ENCODE peak calls at places on chromosome 3, in eight cellular contexts. L is Peyer's patch; D is mesothelial cell of epicardium; S is endothelial cell; E is MCF 10A; K is HFFc6; J is activated CD8-positive, alpha-beta T cell treated with anti-CD3 and anti-CD28 coated beads, Interleukin-2, amount 10 ng/mL, durations not matched to agents 7 days and 5 days; M is caudate nucleus. W is an unnamed sample.

GRCh38 chr3:186121968-186122367 is 13.1 kb upstream of the ETV5 start:
- DNase-seq in L (no peak), D (no peak), S (no peak), E (peak; percentile 30), K (no peak), J (no peak), M (no peak), W (peak; percentile 54)

GRCh38 chr3:139327231-139327630 is 16.6 kb upstream of the MRPS22 start:
- DNase-seq in L (no peak), D (no peak), S (no peak), E (no peak), K (no peak), J (no peak), M (no peak), W (no peak)

GRCh38 chr3:101868534-101869464 is 19.5 kb downstream of the NFKBIZ start:
- DNase-seq in L (no peak), D (no peak), S (no peak), E (peak; percentile 80), K (no peak), J (no peak), M (no peak), W (no peak)

GRCh38 chr3:127484601-127485388 is 105.7 kb downstream of the TPRA1 start:
- DNase-seq in L (no peak), D (peak; percentile 30), S (peak; percentile 1), E (peak; percentile 20), K (peak; percentile 28), J (no peak), M (no peak), W (no peak)

GRCh38 chr3:8658326-8659212 is 14.0 kb upstream of the SSUH2 start:
- DNase-seq in L (no peak), D (peak; percentile 70), S (no peak), E (peak; percentile 76), K (no peak), J (no peak), M (no peak), W (no peak)

GRCh38 chr3:141112686-141113255 is 61.6 kb downstream of the SPSB4 start:
- DNase-seq in L (no peak), D (no peak), S (no peak), E (no peak), K (no peak), J (no peak), M (no peak), W (no peak)

GRCh38 chr3:174397848-174398247 is 461.3 kb upstream of the NAALADL2 start:
- DNase-seq in L (no peak), D (no peak), S (no peak), E (peak; percentile 23), K (peak; percentile 16), J (no peak), M (no peak), W (no peak)

GRCh38 chr3:70433091-70433490 is 120.7 kb upstream of the MDFIC2 start:
- DNase-seq in L (no peak), D (no peak), S (no peak), E (no peak), K (peak; percentile 33), J (no peak), M (no peak), W (no peak)

GRCh38 chr3:124829819-124830554 is 57.2 kb downstream of the ITGB5 start:
- DNase-seq in L (no peak), D (no peak), S (no peak), E (no peak), K (no peak), J (no peak), M (no peak), W (no peak)

GRCh38 chr3:129047553-129047839 is 13.1 kb upstream of the GP9 start:
- DNase-seq in L (no peak), D (no peak), S (no peak), E (no peak), K (no peak), J (no peak), M (no peak), W (no peak)

GRCh38 chr3:42557849-42558248 is 23.9 kb downstream of the SEC22C start:
- DNase-seq in L (peak; percentile 34), D (no peak), S (no peak), E (no peak), K (no peak), J (peak; percentile 43), M (no peak), W (no peak)

GRCh38 chr3:183629546-183630301 is 5.7 kb upstream of the KLHL24 start:
- DNase-seq in L (no peak), D (no peak), S (no peak), E (no peak), K (no peak), J (no peak), M (no peak), W (no peak)

GRCh38 chr3:15646924-15647511 is 45.5 kb downstream of the BTD start:
- DNase-seq in L (no peak), D (no peak), S (no peak), E (peak; percentile 97), K (peak; percentile 97), J (no peak), M (no peak), W (no peak)

GRCh38 chr3:156583469-156583868 is 28.6 kb upstream of the SSR3 start:
- DNase-seq in L (no peak), D (no peak), S (no peak), E (no peak), K (no peak), J (no peak), M (no peak), W (no peak)

GRCh38 chr3:192831111-192831644 is 86.5 kb downstream of the MB21D2 start:
- DNase-seq in L (no peak), D (no peak), S (no peak), E (peak; percentile 47), K (peak; percentile 95), J (no peak), M (no peak), W (no peak)

GRCh38 chr3:1693145-1693544 is 405.5 kb upstream of the CNTN4 start:
- DNase-seq in L (no peak), D (no peak), S (no peak), E (no peak), K (no peak), J (no peak), M (no peak), W (no peak)

GRCh38 chr3:187567741-187568140 is 102.5 kb downstream of the SST start:
- DNase-seq in L (no peak), D (no peak), S (no peak), E (no peak), K (peak; percentile 68), J (no peak), M (no peak), W (no peak)